ENCODE peak calls at places on chromosomes 4 and X, in four cellular contexts. E is lower lobe of right lung, O is tibial nerve, Z is neural progenitor cell. A is an unnamed sample. For H3K27me3, the result is how much of the 10 kb centered on the place peaks cover.

GRCh38 chrX:72048515-72049455 is 82.9 kb downstream of the RTL5 start:
- DNase-seq in E (no peak), Z (no peak), O (no peak), A (peak)

GRCh38 chr4:169664615-169665014 is 44.2 kb downstream of the CLCN3 start:
- DNase-seq in O (no peak), Z (no peak), E (no peak), A (no peak)

GRCh38 chr4:167908816-167909215 is 183.5 kb upstream of the ANXA10 start:
- DNase-seq in E (no peak), O (no peak), Z (no peak), A (no peak)

GRCh38 chr4:4394644-4395043 is 7.7 kb downstream of the NSG1 start:
- DNase-seq in O (no peak), Z (no peak), E (no peak), A (peak)

GRCh38 chr4:12723849-12724447 is 760.2 kb downstream of the RAB28 start:
- DNase-seq in E (no peak), Z (peak), O (no peak), A (peak)

GRCh38 chrX:65758505-65758904 is 91.1 kb downstream of the MSN start:
- DNase-seq in E (no peak), Z (no peak), O (no peak), A (no peak)

GRCh38 chr4:73836373-73837269 is at the start of gene CXCL6:
- DNase-seq in O (no peak), Z (peak), E (peak), A (peak)

GRCh38 chrX:3204606-3205005 is 141.8 kb downstream of the MXRA5 start:
- DNase-seq in E (no peak), Z (no peak), O (no peak), A (no peak)

GRCh38 chrX:24242649-24243556 is 71.0 kb downstream of the SUPT20HL2 start:
- DNase-seq in E (no peak), O (peak), Z (no peak), A (peak)

GRCh38 chr4:120725639-120726585 is 196.6 kb downstream of the PRDM5 start:
- DNase-seq in E (no peak), Z (no peak), O (no peak), A (no peak)

GRCh38 chr4:161061046-161061445 is 1102.8 kb downstream of the FSTL5 start:
- DNase-seq in E (no peak), O (no peak), Z (no peak), A (no peak)

GRCh38 chr4:27100713-27101112 is 240.1 kb downstream of the STIM2 start:
- DNase-seq in O (no peak), Z (no peak), E (no peak), A (peak)

GRCh38 chr4:86036729-86037128 is 323.1 kb downstream of the MAPK10 start:
- DNase-seq in Z (no peak), E (no peak), O (no peak), A (no peak)

GRCh38 chrX:14729058-14729457 is 143.8 kb downstream of the FANCB start:
- DNase-seq in Z (no peak), E (no peak), O (no peak), A (no peak)

DNA sequence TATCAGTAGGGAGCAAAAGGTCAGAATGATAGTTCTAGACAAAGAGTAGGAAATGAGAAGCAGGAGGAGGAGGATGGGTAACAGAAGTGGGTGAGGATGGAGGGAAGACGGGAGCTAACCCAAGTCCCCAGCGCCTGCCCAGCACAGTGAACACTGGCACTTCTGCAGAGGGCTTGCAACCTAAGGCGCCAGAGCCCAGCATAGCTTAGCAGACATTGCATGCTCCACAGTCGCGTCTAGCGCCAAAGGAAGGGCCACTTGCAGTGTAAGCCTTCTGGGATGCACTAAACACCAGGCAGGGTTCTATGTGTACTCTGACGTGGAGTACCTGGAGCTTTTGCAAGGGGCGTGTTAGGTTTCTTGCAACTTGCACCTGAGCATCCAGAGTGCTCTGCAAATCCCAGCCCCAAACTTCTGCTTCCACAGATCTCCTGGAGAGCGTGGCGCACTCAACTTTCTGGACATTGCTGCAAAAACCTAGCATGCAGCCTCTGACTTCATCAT is 46.4 kb upstream of the NKAP start:
- DNase-seq in E (no peak), Z (peak), O (no peak), A (peak)
- H3K27me3 ChIP-seq in E (half or more), Z (half or more), O (half or more), A (half or more)

GRCh38 chrX:33336783-33337182 is 125.4 kb upstream of the DMD start:
- DNase-seq in Z (peak), E (no peak), O (peak), A (peak)

GRCh38 chrX:33339219-33339618 is 127.9 kb upstream of the DMD start:
- DNase-seq in Z (peak), O (no peak), E (no peak), A (peak)
- H3K4me3 ChIP-seq in Z (no peak), O (peak), E (peak), A (no peak)

GRCh38 chrX:103919336-103919682 is 43.1 kb upstream of the TMSB15B start:
- DNase-seq in O (peak), E (no peak), Z (no peak), A (no peak)
- TF ChIP-seq CTCF in O (peak), E (peak), Z (peak), A (peak)

GRCh38 chr4:6556263-6556662 is 18.7 kb upstream of the MAN2B2 start:
- DNase-seq in O (no peak), E (no peak), Z (no peak), A (no peak)
- H3K27me3 ChIP-seq in O (half or more), E (under half), Z (half or more), A (half or more)

A was measured in endodermal cell.